ENCODE peak calls at places on chromosomes 4 and X, in nine cellular contexts. One of them, this sample, is unnamed.
A peak's percentile ranks its signal among the peaks of the same experiment; 100 is the strongest.

GRCh38 chr4:188781655-188782054 is 642.4 kb downstream of the TRIML1 start:
- DNase-seq in H9: peak; percentile 55
- DNase-seq in CD8-positive, alpha-beta T cell: no peak
- DNase-seq in hippocampal formation: no peak
- DNase-seq in activated T-cell treated with anti-CD3 and anti-CD28 coated beads, Interleukin-2, amount 50 U/mL, for 24 hours: no peak
- DNase-seq in HEK293T: peak; percentile 7
- DNase-seq in dermis blood vessel endothelial cell: peak; percentile 1
- DNase-seq in astrocyte of the spinal cord: no peak
- DNase-seq in stimulated activated CD8-positive, alpha-beta memory T cell treated with anti-CD3 and anti-CD28 coated beads, Interleukin-15, amount 100 ng/mL, for 4 hours: no peak
- DNase-seq in this sample: no peak

GRCh38 chr4:64729561-64729960 is 320.3 kb upstream of the TECRL start:
- DNase-seq in CD8-positive, alpha-beta T cell: no peak
- DNase-seq in hippocampal formation: no peak
- DNase-seq in dermis blood vessel endothelial cell: no peak
- DNase-seq in H9: no peak
- DNase-seq in activated T-cell treated with anti-CD3 and anti-CD28 coated beads, Interleukin-2, amount 50 U/mL, for 24 hours: no peak
- DNase-seq in HEK293T: no peak
- DNase-seq in stimulated activated CD8-positive, alpha-beta memory T cell treated with anti-CD3 and anti-CD28 coated beads, Interleukin-15, amount 100 ng/mL, for 4 hours: no peak
- DNase-seq in astrocyte of the spinal cord: no peak
- DNase-seq in this sample: no peak

GRCh38 chrX:7904557-7904956 is 22.7 kb downstream of the PNPLA4 start:
- DNase-seq in HEK293T: no peak
- DNase-seq in H9: no peak
- DNase-seq in hippocampal formation: no peak
- DNase-seq in astrocyte of the spinal cord: peak; percentile 3
- DNase-seq in activated T-cell treated with anti-CD3 and anti-CD28 coated beads, Interleukin-2, amount 50 U/mL, for 24 hours: no peak
- DNase-seq in CD8-positive, alpha-beta T cell: no peak
- DNase-seq in dermis blood vessel endothelial cell: no peak
- DNase-seq in stimulated activated CD8-positive, alpha-beta memory T cell treated with anti-CD3 and anti-CD28 coated beads, Interleukin-15, amount 100 ng/mL, for 4 hours: no peak
- DNase-seq in this sample: no peak

GRCh38 chr4:504076-504475 is 5.1 kb downstream of the PIGG start:
- DNase-seq in hippocampal formation: no peak
- DNase-seq in astrocyte of the spinal cord: peak; percentile 87
- DNase-seq in CD8-positive, alpha-beta T cell: no peak
- DNase-seq in H9: no peak
- DNase-seq in dermis blood vessel endothelial cell: no peak
- DNase-seq in HEK293T: no peak
- DNase-seq in stimulated activated CD8-positive, alpha-beta memory T cell treated with anti-CD3 and anti-CD28 coated beads, Interleukin-15, amount 100 ng/mL, for 4 hours: no peak
- DNase-seq in activated T-cell treated with anti-CD3 and anti-CD28 coated beads, Interleukin-2, amount 50 U/mL, for 24 hours: no peak
- DNase-seq in this sample: no peak

GRCh38 chr4:92636038-92636825 is 332.5 kb downstream of the GRID2 start:
- DNase-seq in HEK293T: no peak
- DNase-seq in stimulated activated CD8-positive, alpha-beta memory T cell treated with anti-CD3 and anti-CD28 coated beads, Interleukin-15, amount 100 ng/mL, for 4 hours: no peak
- DNase-seq in dermis blood vessel endothelial cell: no peak
- DNase-seq in hippocampal formation: peak; percentile 21
- DNase-seq in astrocyte of the spinal cord: peak; percentile 18
- DNase-seq in H9: no peak
- DNase-seq in CD8-positive, alpha-beta T cell: no peak
- DNase-seq in activated T-cell treated with anti-CD3 and anti-CD28 coated beads, Interleukin-2, amount 50 U/mL, for 24 hours: no peak
- DNase-seq in this sample: no peak

GRCh38 chrX:12488220-12488619 is 303.0 kb upstream of the PRPS2 start:
- DNase-seq in hippocampal formation: no peak
- DNase-seq in stimulated activated CD8-positive, alpha-beta memory T cell treated with anti-CD3 and anti-CD28 coated beads, Interleukin-15, amount 100 ng/mL, for 4 hours: no peak
- DNase-seq in activated T-cell treated with anti-CD3 and anti-CD28 coated beads, Interleukin-2, amount 50 U/mL, for 24 hours: no peak
- DNase-seq in HEK293T: no peak
- DNase-seq in astrocyte of the spinal cord: no peak
- DNase-seq in H9: no peak
- DNase-seq in dermis blood vessel endothelial cell: no peak
- DNase-seq in CD8-positive, alpha-beta T cell: no peak
- DNase-seq in this sample: no peak

GRCh38 chr4:46211406-46211805 is 87.6 kb upstream of the GABRG1 start:
- DNase-seq in CD8-positive, alpha-beta T cell: no peak
- DNase-seq in hippocampal formation: no peak
- DNase-seq in H9: no peak
- DNase-seq in dermis blood vessel endothelial cell: no peak
- DNase-seq in activated T-cell treated with anti-CD3 and anti-CD28 coated beads, Interleukin-2, amount 50 U/mL, for 24 hours: no peak
- DNase-seq in HEK293T: no peak
- DNase-seq in stimulated activated CD8-positive, alpha-beta memory T cell treated with anti-CD3 and anti-CD28 coated beads, Interleukin-15, amount 100 ng/mL, for 4 hours: no peak
- DNase-seq in astrocyte of the spinal cord: peak; percentile 28
- DNase-seq in this sample: no peak

GRCh38 chr4:188661502-188661901 is 522.3 kb downstream of the TRIML1 start:
- DNase-seq in CD8-positive, alpha-beta T cell: no peak
- DNase-seq in HEK293T: no peak
- DNase-seq in H9: no peak
- DNase-seq in astrocyte of the spinal cord: no peak
- DNase-seq in dermis blood vessel endothelial cell: no peak
- DNase-seq in activated T-cell treated with anti-CD3 and anti-CD28 coated beads, Interleukin-2, amount 50 U/mL, for 24 hours: no peak
- DNase-seq in stimulated activated CD8-positive, alpha-beta memory T cell treated with anti-CD3 and anti-CD28 coated beads, Interleukin-15, amount 100 ng/mL, for 4 hours: no peak
- DNase-seq in hippocampal formation: no peak
- DNase-seq in this sample: no peak

GRCh38 chr4:84260495-84260894 is 238.6 kb downstream of the NKX6-1 start:
- DNase-seq in H9: no peak
- DNase-seq in astrocyte of the spinal cord: no peak
- DNase-seq in HEK293T: no peak
- DNase-seq in activated T-cell treated with anti-CD3 and anti-CD28 coated beads, Interleukin-2, amount 50 U/mL, for 24 hours: no peak
- DNase-seq in dermis blood vessel endothelial cell: no peak
- DNase-seq in CD8-positive, alpha-beta T cell: no peak
- DNase-seq in stimulated activated CD8-positive, alpha-beta memory T cell treated with anti-CD3 and anti-CD28 coated beads, Interleukin-15, amount 100 ng/mL, for 4 hours: no peak
- DNase-seq in hippocampal formation: no peak
- DNase-seq in this sample: no peak

GRCh38 chr4:48065587-48066052 is 49.0 kb downstream of the NIPAL1 start:
- DNase-seq in dermis blood vessel endothelial cell: no peak
- DNase-seq in hippocampal formation: no peak
- DNase-seq in HEK293T: no peak
- DNase-seq in activated T-cell treated with anti-CD3 and anti-CD28 coated beads, Interleukin-2, amount 50 U/mL, for 24 hours: no peak
- DNase-seq in astrocyte of the spinal cord: no peak
- DNase-seq in H9: no peak
- DNase-seq in stimulated activated CD8-positive, alpha-beta memory T cell treated with anti-CD3 and anti-CD28 coated beads, Interleukin-15, amount 100 ng/mL, for 4 hours: no peak
- DNase-seq in CD8-positive, alpha-beta T cell: no peak
- DNase-seq in this sample: no peak

GRCh38 chr4:179110356-179110755 is 1668.1 kb upstream of the AGA start:
- DNase-seq in hippocampal formation: no peak
- DNase-seq in CD8-positive, alpha-beta T cell: no peak
- DNase-seq in dermis blood vessel endothelial cell: no peak
- DNase-seq in HEK293T: peak; percentile 3
- DNase-seq in activated T-cell treated with anti-CD3 and anti-CD28 coated beads, Interleukin-2, amount 50 U/mL, for 24 hours: no peak
- DNase-seq in H9: no peak
- DNase-seq in astrocyte of the spinal cord: peak; percentile 97
- DNase-seq in stimulated activated CD8-positive, alpha-beta memory T cell treated with anti-CD3 and anti-CD28 coated beads, Interleukin-15, amount 100 ng/mL, for 4 hours: no peak
- DNase-seq in this sample: no peak

GRCh38 chr4:187480146-187481145 is 515.1 kb upstream of the ZFP42 start:
- DNase-seq in stimulated activated CD8-positive, alpha-beta memory T cell treated with anti-CD3 and anti-CD28 coated beads, Interleukin-15, amount 100 ng/mL, for 4 hours: no peak
- DNase-seq in dermis blood vessel endothelial cell: no peak
- DNase-seq in astrocyte of the spinal cord: peak; percentile 56
- DNase-seq in activated T-cell treated with anti-CD3 and anti-CD28 coated beads, Interleukin-2, amount 50 U/mL, for 24 hours: no peak
- DNase-seq in H9: no peak
- DNase-seq in CD8-positive, alpha-beta T cell: no peak
- DNase-seq in hippocampal formation: no peak
- DNase-seq in HEK293T: no peak
- DNase-seq in this sample: no peak

This sample was measured in GM12891.